ENCODE peak calls at places on chromosomes 7 and 10, in five cellular contexts. O is GM23248, R is Peyer's patch, B is fibroblast of lung, Z is tibial artery. S is an unnamed sample. For H3K9me3, the result is how much of the 10 kb centered on the place peaks cover.

GRCh38 chr10:73076361-73077183 is 20.1 kb downstream of the P4HA1 start:
- DNase-seq in O (peak), R (no peak), B (peak), Z (peak), S (no peak)

GRCh38 chr7:41378156-41378555 is 324.7 kb downstream of the INHBA start:
- DNase-seq in O (no peak), R (no peak), B (no peak), Z (no peak), S (no peak)

GRCh38 chr10:17599089-17599488 is 18.1 kb downstream of the HACD1 start:
- DNase-seq in O (peak), R (no peak), B (peak), Z (no peak), S (no peak)

GRCh38 chr7:151755131-151755787 is 121.7 kb downstream of the PRKAG2 start:
- DNase-seq in O (peak), R (no peak), B (no peak), Z (no peak), S (no peak)

GRCh38 chr7:129498021-129498420 is 4.3 kb upstream of the SMKR1 start:
- DNase-seq in O (no peak), R (no peak), B (no peak), Z (no peak), S (no peak)

GRCh38 chr7:131633342-131633843 is 77.0 kb upstream of the PODXL start:
- DNase-seq in O (peak), R (no peak), B (peak), Z (no peak), S (no peak)

GRCh38 chr7:91089382-91089963 is 174.8 kb upstream of the FZD1 start:
- DNase-seq in O (peak), R (no peak), B (peak), Z (no peak), S (no peak)

GRCh38 chr7:68107968-68108367 is 1111.3 kb downstream of the TYW1 start:
- DNase-seq in O (no peak), R (no peak), B (peak), Z (no peak), S (no peak)

GRCh38 chr7:151309306-151309705 is 32.3 kb upstream of the NUB1 start:
- DNase-seq in O (peak), R (no peak), B (peak), Z (no peak), S (no peak)

GRCh38 chr7:8638076-8638475 is 204.7 kb downstream of the NXPH1 start:
- DNase-seq in O (no peak), R (no peak), B (peak), Z (no peak), S (no peak)

GRCh38 chr10:6047847-6048246 is 14.3 kb downstream of the IL2RA start:
- DNase-seq in O (no peak), R (no peak), B (no peak), Z (peak), S (no peak)

GRCh38 chr10:36448760-36449681 is 676.4 kb upstream of the ANKRD30A start:
- DNase-seq in O (no peak), R (no peak), B (peak), Z (no peak), S (no peak)

GRCh38 chr10:55629792-55630490 is 731.1 kb downstream of the ZWINT start:
- DNase-seq in O (peak), R (no peak), B (peak), Z (no peak), S (no peak)

GRCh38 chr10:72802291-72803118 is 91.0 kb upstream of the OIT3 start:
- DNase-seq in O (peak), R (no peak), B (peak), Z (no peak), S (no peak)

DNA sequence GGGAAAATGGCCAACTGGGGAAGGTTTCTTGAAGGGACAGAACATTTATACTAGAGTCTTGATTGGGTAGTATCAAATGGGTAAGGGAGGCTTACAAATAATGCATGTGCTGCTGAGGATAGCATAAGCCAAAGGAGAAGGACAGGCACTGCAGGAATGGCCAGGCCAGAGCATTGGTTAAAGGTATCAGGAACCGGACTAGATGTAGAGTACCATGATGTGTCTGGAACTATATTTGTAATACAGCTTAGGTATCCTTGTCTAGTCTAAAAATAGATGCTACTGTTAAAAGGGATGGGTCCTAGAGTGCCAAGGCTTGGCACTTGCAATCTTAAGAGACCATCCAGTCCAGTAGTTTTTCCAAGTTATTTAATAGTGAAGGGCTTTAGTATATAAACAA is 20.3 kb downstream of the TMEM243 start:
- DNase-seq in O (no peak), R (no peak), B (no peak), Z (no peak), S (no peak)
- H3K27ac ChIP-seq in O (no peak), R (no peak), B (no peak), Z (no peak), S (no peak)

GRCh38 chr10:21830037-21830436 is 173.5 kb downstream of the DNAJC1 start:
- DNase-seq in O (no peak), R (no peak), B (no peak), Z (no peak), S (no peak)
- H3K9me3 ChIP-seq in O (under half), R (under half), B (under half), Z (under half), S (under half)

DNA sequence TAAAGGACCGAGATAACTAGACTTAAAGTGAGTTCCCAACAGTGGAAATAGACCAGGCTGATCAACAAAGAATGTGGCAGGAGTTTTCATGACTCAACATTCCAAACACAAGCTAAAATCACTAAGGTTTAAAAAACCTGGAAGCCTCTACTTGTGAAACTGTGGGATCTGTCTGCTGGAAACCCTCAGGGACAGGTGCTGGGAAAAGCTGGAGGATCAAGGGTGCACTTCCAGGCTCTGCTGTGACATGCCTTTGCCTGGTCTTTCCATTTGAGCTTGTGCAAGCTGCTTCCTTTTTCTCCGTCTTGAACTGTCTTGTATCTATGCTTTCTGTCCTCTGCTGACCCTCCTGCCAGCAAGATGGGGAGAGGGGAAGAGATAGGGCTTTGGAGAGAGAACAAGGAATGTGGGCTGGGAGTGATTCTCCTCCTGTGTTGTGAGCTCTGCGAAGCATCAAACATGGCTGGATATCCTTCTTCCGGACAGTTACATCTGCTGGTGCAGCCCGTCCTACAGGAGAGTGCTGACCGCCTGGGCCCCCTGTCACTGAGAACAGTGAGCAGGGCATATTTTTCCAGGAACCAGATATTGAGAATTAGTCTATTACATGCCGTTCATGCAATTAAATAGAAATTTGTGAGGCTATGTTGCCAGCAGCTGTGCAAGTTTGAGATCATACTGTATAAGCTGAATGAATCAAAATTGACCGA is 25.5 kb downstream of the ARHGAP22 start:
- DNase-seq in O (peak), R (no peak), B (peak), Z (no peak), S (no peak)
- H3K27ac ChIP-seq in O (no peak), R (no peak), B (peak), Z (no peak), S (no peak)

GRCh38 chr7:63876707-63877322 is 121.8 kb upstream of the ZNF722 start:
- DNase-seq in O (no peak), R (no peak), B (no peak), Z (no peak), S (no peak)
- H3K9me3 ChIP-seq in O (under half), R (under half), B (under half), Z (half or more), S (under half)